ENCODE peak calls at places on chromosomes 11 and 22, in six cellular contexts. L, T, P, D, M and X are unnamed samples.

GRCh38 chr11:134951305-134951700 is 539.3 kb upstream of the B3GAT1 start:
- DNase-seq in D (no peak), T (no peak), L (no peak), P (no peak), M (no peak), X (peak; percentile 32)

GRCh38 chr22:50523458-50523805 is 2.0 kb downstream of the SCO2 start:
- DNase-seq in T (no peak), P (no peak), L (no peak), M (no peak), D (no peak), X (no peak)

GRCh38 chr11:75069473-75069872 is 27.2 kb downstream of the OR2AT4 start:
- DNase-seq in T (no peak), M (no peak), L (no peak), P (no peak), D (no peak), X (no peak)

GRCh38 chr22:28375761-28376534 is 303.7 kb downstream of the TTC28 start:
- DNase-seq in D (no peak), M (no peak), L (no peak), P (no peak), T (no peak), X (peak; percentile 17)

GRCh38 chr11:86670179-86670578 is 2.2 kb downstream of the ME3 start:
- DNase-seq in M (no peak), L (no peak), T (no peak), D (no peak), P (no peak), X (peak; percentile 33)

GRCh38 chr11:58125469-58125868 is at the start of gene OR9I1:
- DNase-seq in L (no peak), M (no peak), D (no peak), P (no peak), T (no peak), X (no peak)

GRCh38 chr22:43152355-43153071 is 1.2 kb downstream of the TSPO start:
- DNase-seq in P (no peak), M (peak; percentile 88), T (peak; percentile 92), D (no peak), L (peak; percentile 43), X (no peak)

GRCh38 chr22:27022256-27022655 is 364.9 kb downstream of the MIAT start:
- DNase-seq in M (no peak), P (no peak), L (no peak), T (no peak), D (no peak), X (no peak)

GRCh38 chr11:27621440-27622161 is 78.7 kb downstream of the BDNF start:
- DNase-seq in L (no peak), D (no peak), T (no peak), P (no peak), M (no peak), X (no peak)

GRCh38 chr11:76835928-76836612 is 24.6 kb upstream of the ACER3 start:
- DNase-seq in L (no peak), D (no peak), M (peak; percentile 84), T (no peak), P (no peak), X (peak; percentile 76)

GRCh38 chr11:2739531-2740274 is 39.9 kb upstream of the KCNQ1OT1 start:
- DNase-seq in T (no peak), L (no peak), P (no peak), D (no peak), M (no peak), X (no peak)

GRCh38 chr11:120719348-120719747 is 207.8 kb downstream of the GRIK4 start:
- DNase-seq in L (no peak), M (no peak), D (no peak), P (no peak), T (no peak), X (no peak)

GRCh38 chr11:32052218-32052617 is 38.7 kb upstream of the RCN1 start:
- DNase-seq in M (no peak), P (peak; percentile 38), D (peak; percentile 22), L (peak; percentile 68), T (no peak), X (no peak)

GRCh38 chr22:30763815-30764686 is 69.4 kb downstream of the OSBP2 start:
- DNase-seq in M (peak; percentile 39), P (peak; percentile 41), D (peak; percentile 69), T (no peak), L (peak; percentile 76), X (peak; percentile 55)

GRCh38 chr11:57777969-57778317 is 16.3 kb downstream of the CTNND1 start:
- DNase-seq in T (no peak), L (no peak), M (peak; percentile 83), P (no peak), D (no peak), X (no peak)

GRCh38 chr11:33622231-33622630 is 78.4 kb downstream of the C11orf91 start:
- DNase-seq in P (no peak), L (no peak), D (no peak), M (no peak), T (no peak), X (peak; percentile 46)

GRCh38 chr11:66936326-66936725 is 21.9 kb downstream of the PC start:
- DNase-seq in D (no peak), L (no peak), M (no peak), T (no peak), P (no peak), X (peak; percentile 90)

GRCh38 chr22:31062566-31063230 is 18.4 kb upstream of the SMTN start:
- DNase-seq in M (no peak), P (no peak), L (no peak), D (no peak), T (no peak), X (no peak)

GRCh38 chr11:45083544-45084087 is 62.8 kb upstream of the PRDM11 start:
- DNase-seq in L (no peak), P (no peak), D (no peak), T (no peak), M (no peak), X (no peak)

GRCh38 chr22:39926175-39927152 is 25.6 kb downstream of the GRAP2 start:
- DNase-seq in D (no peak), T (no peak), P (no peak), M (no peak), L (no peak), X (no peak)